ENCODE peak calls at places on chromosome 19, in nine cellular contexts. F, O, Z, W, Y, H, V, G and B are unnamed samples.

GRCh38 chr19:47762615-47763308 is 15.7 kb upstream of the SELENOW start:
- DNase-seq in F (no peak), O (no peak), Z (peak), W (peak), Y (no peak), H (no peak), V (no peak), G (no peak), B (no peak)

GRCh38 chr19:39296906-39297305 is 699 bp downstream of the IFNL1 start:
- DNase-seq in F (no peak), O (no peak), Z (no peak), W (no peak), Y (no peak), H (peak), V (no peak), G (no peak), B (no peak)

GRCh38 chr19:15014579-15014978 is 34.7 kb upstream of the CASP14 start:
- DNase-seq in F (peak), O (no peak), Z (peak), W (no peak), Y (no peak), H (no peak), V (no peak), G (no peak), B (no peak)

GRCh38 chr19:12664406-12665280 is 1.9 kb downstream of the MAN2B1 start:
- DNase-seq in F (peak), O (peak), Z (peak), W (no peak), Y (peak), H (no peak), V (no peak), G (no peak), B (no peak)

GRCh38 chr19:40521276-40521675 is 54.5 kb downstream of the SPTBN4 start:
- DNase-seq in F (no peak), O (no peak), Z (no peak), W (no peak), Y (no peak), H (no peak), V (no peak), G (peak), B (no peak)

GRCh38 chr19:42229855-42230331 is 9.8 kb downstream of the ZNF526 start:
- DNase-seq in F (no peak), O (no peak), Z (no peak), W (no peak), Y (no peak), H (no peak), V (no peak), G (peak), B (no peak)

GRCh38 chr19:7912144-7912696 is 2.4 kb upstream of the TGFBR3L start:
- DNase-seq in F (no peak), O (no peak), Z (no peak), W (no peak), Y (no peak), H (no peak), V (no peak), G (no peak), B (no peak)

GRCh38 chr19:10998045-10998533 is 37.3 kb downstream of the SMARCA4 start:
- DNase-seq in F (no peak), O (no peak), Z (no peak), W (no peak), Y (peak), H (no peak), V (no peak), G (peak), B (no peak)

GRCh38 chr19:36771275-36772231 is 1.1 kb downstream of the ZNF850 start:
- DNase-seq in F (peak), O (peak), Z (peak), W (peak), Y (peak), H (peak), V (peak), G (peak), B (peak)

GRCh38 chr19:38266070-38266469 is 1.7 kb downstream of the SPINT2 start:
- DNase-seq in F (no peak), O (no peak), Z (no peak), W (no peak), Y (peak), H (no peak), V (no peak), G (no peak), B (no peak)

GRCh38 chr19:7730286-7731217 is 1.4 kb downstream of the CLEC4G start:
- DNase-seq in F (no peak), O (no peak), Z (peak), W (no peak), Y (no peak), H (no peak), V (no peak), G (no peak), B (no peak)

GRCh38 chr19:19529783-19530422 is 1.2 kb downstream of the YJEFN3 start:
- DNase-seq in F (no peak), O (no peak), Z (peak), W (no peak), Y (no peak), H (no peak), V (no peak), G (no peak), B (no peak)

GRCh38 chr19:42149447-42150202 is 17.4 kb upstream of the POU2F2 start:
- DNase-seq in F (no peak), O (no peak), Z (peak), W (no peak), Y (no peak), H (no peak), V (no peak), G (no peak), B (no peak)

GRCh38 chr19:47280183-47280797 is 5.6 kb downstream of the INAFM1 start:
- DNase-seq in F (peak), O (no peak), Z (peak), W (no peak), Y (no peak), H (no peak), V (peak), G (no peak), B (no peak)

GRCh38 chr19:13104848-13105646 is 2.4 kb upstream of the LYL1 start:
- DNase-seq in F (no peak), O (no peak), Z (no peak), W (no peak), Y (no peak), H (no peak), V (no peak), G (no peak), B (no peak)

GRCh38 chr19:16070366-16070990 is 5.8 kb upstream of the TPM4 start:
- DNase-seq in F (no peak), O (no peak), Z (no peak), W (peak), Y (peak), H (peak), V (no peak), G (no peak), B (no peak)

GRCh38 chr19:8483165-8483564 is 19.3 kb downstream of the PRAM1 start:
- DNase-seq in F (no peak), O (no peak), Z (no peak), W (no peak), Y (no peak), H (no peak), V (no peak), G (no peak), B (no peak)

GRCh38 chr19:55305491-55305890 is 19.6 kb downstream of the TMEM150B start:
- DNase-seq in F (peak), O (peak), Z (peak), W (peak), Y (peak), H (no peak), V (no peak), G (no peak), B (no peak)

GRCh38 chr19:7076151-7076550 is 6.6 kb downstream of the ZNF557 start:
- DNase-seq in F (no peak), O (no peak), Z (no peak), W (no peak), Y (peak), H (no peak), V (no peak), G (no peak), B (no peak)

GRCh38 chr19:41364546-41365391 is 820 bp upstream of the B9D2 start:
- DNase-seq in F (no peak), O (no peak), Z (no peak), W (no peak), Y (no peak), H (no peak), V (no peak), G (peak), B (no peak)

GRCh38 chr19:4916292-4917082 is 7.2 kb downstream of the UHRF1 start:
- DNase-seq in F (no peak), O (no peak), Z (no peak), W (no peak), Y (no peak), H (no peak), V (no peak), G (no peak), B (no peak)

GRCh38 chr19:28971011-28971410 is 241.9 kb downstream of the UQCRFS1 start:
- DNase-seq in F (no peak), O (no peak), Z (no peak), W (no peak), Y (no peak), H (no peak), V (no peak), G (peak), B (no peak)

GRCh38 chr19:2507109-2507508 is 31.2 kb downstream of the GADD45B start:
- DNase-seq in F (no peak), O (no peak), Z (no peak), W (no peak), Y (peak), H (no peak), V (peak), G (peak), B (no peak)

GRCh38 chr19:35642798-35643254 is 1.3 kb downstream of the ETV2 start:
- DNase-seq in F (no peak), O (no peak), Z (peak), W (no peak), Y (peak), H (no peak), V (no peak), G (no peak), B (no peak)

GRCh38 chr19:13025819-13026477 is 30.7 kb downstream of the NFIX start:
- DNase-seq in F (no peak), O (no peak), Z (no peak), W (no peak), Y (no peak), H (no peak), V (no peak), G (no peak), B (no peak)

GRCh38 chr19:7168941-7169340 is 99.4 kb downstream of the ZNF557 start:
- DNase-seq in F (no peak), O (no peak), Z (no peak), W (no peak), Y (no peak), H (no peak), V (no peak), G (peak), B (no peak)

GRCh38 chr19:30969586-30969985 is 379.6 kb downstream of the TSHZ3 start:
- DNase-seq in F (no peak), O (no peak), Z (no peak), W (no peak), Y (no peak), H (no peak), V (no peak), G (no peak), B (no peak)

GRCh38 chr19:29843180-29844051 is 31.6 kb downstream of the CCNE1 start:
- DNase-seq in F (peak), O (peak), Z (peak), W (peak), Y (peak), H (no peak), V (peak), G (no peak), B (no peak)

GRCh38 chr19:18479964-18480723 is 41.7 kb downstream of the ELL start:
- DNase-seq in F (no peak), O (no peak), Z (no peak), W (no peak), Y (peak), H (no peak), V (no peak), G (peak), B (no peak)

GRCh38 chr19:18478545-18479311 is 40.8 kb upstream of the ISYNA1 start:
- DNase-seq in F (peak), O (no peak), Z (no peak), W (peak), Y (peak), H (no peak), V (peak), G (peak), B (no peak)

GRCh38 chr19:3222709-3223108 is 1.8 kb upstream of the CELF5 start:
- DNase-seq in F (no peak), O (no peak), Z (no peak), W (no peak), Y (no peak), H (no peak), V (no peak), G (no peak), B (no peak)

GRCh38 chr19:6753178-6754031 is 13.8 kb downstream of the SH2D3A start:
- DNase-seq in F (peak), O (peak), Z (peak), W (peak), Y (peak), H (peak), V (peak), G (peak), B (no peak)

DNA sequence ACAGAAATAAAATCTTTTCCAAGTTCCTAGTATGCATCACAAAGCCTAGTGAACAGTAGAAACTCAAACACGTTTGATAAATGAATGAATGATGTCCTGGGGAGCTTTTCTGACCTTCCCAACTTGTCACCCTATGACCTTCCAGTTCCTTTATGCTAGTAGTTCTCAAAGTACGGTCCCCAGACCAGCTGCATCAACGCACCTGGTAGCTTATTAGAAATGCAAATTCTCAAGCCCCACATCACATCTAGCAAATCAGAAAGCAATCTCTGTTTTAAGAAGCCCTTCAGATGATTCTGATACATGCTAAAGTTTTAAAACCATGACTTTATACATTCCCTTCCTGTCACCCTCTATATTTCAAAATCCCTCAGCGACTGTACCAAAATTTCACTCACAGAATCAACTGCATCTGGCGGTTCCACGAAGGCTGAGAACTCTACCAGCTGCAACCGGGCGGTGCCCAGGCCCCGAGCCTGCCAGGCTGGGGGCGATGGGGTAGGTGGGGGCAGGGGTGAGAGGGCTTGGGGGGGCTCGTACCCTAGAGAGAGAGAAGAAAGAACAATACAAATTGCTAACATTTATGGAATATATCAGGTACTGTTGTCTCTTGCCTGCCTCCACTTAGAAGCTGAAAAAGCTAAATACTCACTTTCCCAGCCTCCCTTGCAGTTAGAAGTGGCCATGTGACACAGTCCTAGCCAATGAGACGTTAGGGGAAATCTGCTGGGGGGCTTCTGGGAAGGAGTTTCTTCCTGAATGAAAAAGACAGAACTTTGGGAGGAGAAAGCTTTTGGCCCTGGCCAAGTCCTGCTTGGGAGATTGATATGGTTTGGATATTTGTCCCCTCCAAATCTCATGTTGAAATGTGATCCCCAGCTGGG is 13.3 kb downstream of the CD37 start:
- DNase-seq in F (no peak), O (no peak), Z (no peak), W (no peak), Y (no peak), H (no peak), V (no peak), G (no peak), B (no peak)
- H3K27ac ChIP-seq in F (no peak), O (no peak), Z (no peak), W (no peak), Y (no peak), H (no peak), V (no peak), G (no peak), B (no peak)

DNA sequence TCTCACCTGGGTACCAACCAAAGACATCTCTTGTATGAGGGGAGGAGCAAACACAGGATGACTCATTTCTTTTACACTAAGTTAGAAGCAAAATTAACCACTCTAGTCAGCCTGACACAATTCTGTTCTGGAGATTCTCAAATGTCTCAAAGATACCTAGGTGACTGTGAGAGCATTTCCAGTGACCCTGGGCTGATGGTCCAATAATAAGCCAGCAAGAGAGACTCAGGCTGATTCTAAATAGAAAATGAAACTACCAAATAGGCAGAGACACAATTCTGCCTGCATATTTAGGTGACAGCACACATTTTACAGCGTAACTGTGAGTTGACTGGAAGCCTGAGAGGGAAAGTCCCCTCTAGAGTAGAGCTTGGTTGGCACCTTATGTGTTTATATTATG is 16.3 kb downstream of the ZNF91 start:
- DNase-seq in F (no peak), O (peak), Z (no peak), W (no peak), Y (no peak), H (no peak), V (peak), G (no peak), B (no peak)
- H3K27ac ChIP-seq in F (no peak), O (peak), Z (no peak), W (peak), Y (no peak), H (no peak), V (peak), G (no peak), B (no peak)

GRCh38 chr19:1408300-1409203 is 1.2 kb downstream of the DAZAP1 start:
- DNase-seq in F (peak), O (peak), Z (peak), W (peak), Y (peak), H (no peak), V (peak), G (peak), B (no peak)

GRCh38 chr19:1410789-1411188 is 3.4 kb downstream of the DAZAP1 start:
- DNase-seq in F (no peak), O (no peak), Z (no peak), W (no peak), Y (no peak), H (no peak), V (no peak), G (no peak), B (no peak)

GRCh38 chr19:1411255-1412191 is 4.1 kb downstream of the DAZAP1 start:
- DNase-seq in F (no peak), O (no peak), Z (no peak), W (peak), Y (no peak), H (no peak), V (no peak), G (peak), B (peak)

GRCh38 chr19:1409204-1410005 is 2.0 kb downstream of the DAZAP1 start:
- DNase-seq in F (no peak), O (no peak), Z (no peak), W (no peak), Y (no peak), H (no peak), V (no peak), G (no peak), B (no peak)

GRCh38 chr19:1410136-1410786 is 2.9 kb downstream of the DAZAP1 start:
- DNase-seq in F (no peak), O (no peak), Z (no peak), W (no peak), Y (no peak), H (no peak), V (no peak), G (peak), B (no peak)
- H3K27ac ChIP-seq in F (no peak), O (no peak), Z (peak), W (peak), Y (no peak), H (peak), V (no peak), G (peak), B (peak)

GRCh38 chr19:1451916-1452801 is 2.2 kb downstream of the APC2 start:
- DNase-seq in F (no peak), O (no peak), Z (peak), W (no peak), Y (no peak), H (no peak), V (no peak), G (no peak), B (peak)

GRCh38 chr19:1452802-1453524 is 3.0 kb downstream of the APC2 start:
- DNase-seq in F (no peak), O (no peak), Z (peak), W (no peak), Y (no peak), H (no peak), V (no peak), G (no peak), B (peak)

GRCh38 chr19:1453525-1454371 is 3.8 kb downstream of the APC2 start:
- DNase-seq in F (no peak), O (peak), Z (peak), W (no peak), Y (no peak), H (no peak), V (no peak), G (no peak), B (peak)

GRCh38 chr19:1449467-1450442 is at the start of gene APC2:
- DNase-seq in F (peak), O (peak), Z (peak), W (no peak), Y (no peak), H (no peak), V (peak), G (peak), B (peak)

GRCh38 chr19:1450735-1451669 is 1.1 kb downstream of the APC2 start:
- DNase-seq in F (no peak), O (no peak), Z (no peak), W (no peak), Y (no peak), H (no peak), V (no peak), G (no peak), B (peak)
- H3K27ac ChIP-seq in F (no peak), O (no peak), Z (no peak), W (no peak), Y (no peak), H (no peak), V (no peak), G (no peak), B (peak)

GRCh38 chr19:52739576-52739975 is 4.7 kb upstream of the ZNF611 start:
- DNase-seq in F (no peak), O (no peak), Z (peak), W (no peak), Y (no peak), H (no peak), V (no peak), G (no peak), B (no peak)

GRCh38 chr19:52735734-52736133 is 890 bp upstream of the ZNF611 start:
- DNase-seq in F (peak), O (peak), Z (peak), W (peak), Y (peak), H (peak), V (peak), G (no peak), B (peak)

GRCh38 chr19:52734340-52734892 is 428 bp downstream of the ZNF611 start:
- DNase-seq in F (no peak), O (peak), Z (peak), W (no peak), Y (no peak), H (peak), V (peak), G (no peak), B (no peak)

GRCh38 chr19:52734893-52735661 is at the start of gene ZNF611:
- DNase-seq in F (peak), O (peak), Z (peak), W (peak), Y (peak), H (peak), V (peak), G (peak), B (peak)
- H3K27ac ChIP-seq in F (peak), O (peak), Z (peak), W (peak), Y (peak), H (peak), V (peak), G (peak), B (peak)